ENCODE peak calls at places on chromosomes 2 and 18, in ten cellular contexts. Z is A549; X is activated T-cell treated with anti-CD3 and anti-CD28 coated beads for 4 hours; Y is NCI-H1436 treated with DMSO at 0.1 percent for 48 hours; V is activated naive CD8-positive, alpha-beta T cell treated with anti-CD3 and anti-CD28 coated beads for 36 hours; I is SK-MEL-5; G is right atrium auricular region; S is T-cell; N is progenitor cell of endocrine pancreas; M is astrocyte. Q is an unnamed sample.

GRCh38 chr18:74249181-74249968 is 42.4 kb downstream of the CYB5A start:
- DNase-seq in S (no peak), Z (peak), V (no peak), Y (no peak), G (no peak), M (peak), X (no peak), I (peak), N (no peak), Q (peak)

GRCh38 chr2:143161982-143162837 is 33.0 kb downstream of the ARHGAP15 start:
- DNase-seq in Y (peak), G (no peak), V (peak), Z (no peak), M (peak), S (peak), I (peak), X (peak), N (peak), Q (peak)

GRCh38 chr18:2104620-2105462 is 466.5 kb downstream of the METTL4 start:
- DNase-seq in X (peak), N (no peak), Y (no peak), Z (peak), I (peak), V (peak), S (peak), G (no peak), M (peak), Q (peak)

GRCh38 chr18:60197233-60197632 is 175.3 kb downstream of the MC4R start:
- DNase-seq in Z (no peak), X (no peak), Y (no peak), M (no peak), V (no peak), G (no peak), S (no peak), I (no peak), N (no peak), Q (no peak)

GRCh38 chr2:76558157-76558556 is 847.4 kb upstream of the GCFC2 start:
- DNase-seq in Y (no peak), M (no peak), G (no peak), X (no peak), I (no peak), S (no peak), Z (no peak), V (no peak), N (no peak), Q (no peak)

GRCh38 chr2:178628590-178628989 is 148.3 kb downstream of the PLEKHA3 start:
- DNase-seq in N (no peak), M (peak), X (no peak), Y (no peak), G (no peak), S (no peak), V (no peak), Z (no peak), I (no peak), Q (no peak)

GRCh38 chr2:118851650-118852049 is 4.2 kb upstream of the EN1 start:
- DNase-seq in N (no peak), M (no peak), Z (no peak), Y (no peak), X (no peak), I (no peak), S (no peak), V (no peak), G (no peak), Q (no peak)

GRCh38 chr2:96523659-96524481 is 12.7 kb upstream of the ARID5A start:
- DNase-seq in N (no peak), X (no peak), M (no peak), G (no peak), S (no peak), V (no peak), Y (no peak), Z (no peak), I (no peak), Q (no peak)

GRCh38 chr2:235766206-235766794 is 272.5 kb downstream of the AGAP1 start:
- DNase-seq in V (peak), I (peak), Y (peak), M (peak), G (peak), Z (peak), S (peak), N (peak), X (peak), Q (peak)

GRCh38 chr2:231379266-231380215 is 16.0 kb upstream of the B3GNT7 start:
- DNase-seq in Z (no peak), I (no peak), Y (no peak), X (no peak), S (no peak), V (no peak), M (no peak), G (no peak), N (no peak), Q (peak)

GRCh38 chr2:105274046-105274445 is 32.5 kb downstream of the GPR45 start:
- DNase-seq in M (peak), S (no peak), N (no peak), V (no peak), Y (no peak), X (no peak), G (no peak), Z (no peak), I (no peak), Q (no peak)

GRCh38 chr2:3656762-3657691 is 973 bp upstream of the ALLC start:
- DNase-seq in S (no peak), G (no peak), I (peak), X (no peak), M (no peak), N (no peak), Y (no peak), Z (no peak), V (no peak), Q (no peak)

GRCh38 chr18:62107881-62108280 is 79.0 kb downstream of the PIGN start:
- DNase-seq in I (no peak), G (no peak), X (no peak), Y (no peak), M (no peak), S (no peak), Z (no peak), V (no peak), N (no peak), Q (no peak)

GRCh38 chr2:26612522-26613240 is 28.5 kb downstream of the CIB4 start:
- DNase-seq in G (peak), Z (no peak), X (no peak), I (no peak), V (no peak), S (no peak), N (peak), Y (no peak), M (no peak), Q (no peak)

GRCh38 chr2:37456479-37456878 is 112.0 kb downstream of the QPCT start:
- DNase-seq in Z (no peak), G (no peak), Y (no peak), M (no peak), I (no peak), S (peak), V (peak), N (no peak), X (no peak), Q (peak)

GRCh38 chr2:42045956-42046748 is 1.7 kb upstream of the PKDCC start:
- DNase-seq in Z (no peak), S (no peak), N (no peak), X (no peak), V (no peak), M (no peak), G (no peak), I (no peak), Y (no peak), Q (no peak)

GRCh38 chr2:216015722-216016464 is 2.5 kb upstream of the MREG start:
- DNase-seq in S (peak), I (no peak), Z (no peak), X (no peak), N (no peak), M (no peak), Y (no peak), V (peak), G (no peak), Q (peak)

GRCh38 chr2:121075641-121076500 is 209.1 kb downstream of the TFCP2L1 start:
- DNase-seq in N (no peak), X (no peak), M (no peak), I (no peak), S (no peak), Y (no peak), G (no peak), Z (peak), V (no peak), Q (peak)

GRCh38 chr2:233049194-233049761 is 10.9 kb upstream of the INPP5D start:
- DNase-seq in M (no peak), I (no peak), Z (no peak), Y (no peak), V (no peak), X (no peak), N (no peak), S (no peak), G (no peak), Q (no peak)

Q was measured in HT1080.